ENCODE peak calls at places on chromosomes 5 and 9, in five cellular contexts. G is right atrium auricular region; O is effector memory CD4-positive, alpha-beta T cell; J is CD8-positive, alpha-beta T cell; S is PC-3. H is an unnamed sample.
A peak's percentile ranks its signal among the peaks of the same experiment; 100 is the strongest.

GRCh38 chr9:92969516-92970466 is 22.5 kb downstream of the FGD3 start:
- DNase-seq in G (peak; percentile 56), O (no peak), J (no peak), S (no peak), H (no peak)

GRCh38 chr9:131854906-131855504 is 115.1 kb upstream of the RAPGEF1 start:
- DNase-seq in G (no peak), O (no peak), J (no peak), S (no peak), H (no peak)

GRCh38 chr9:99451121-99451606 is 229.1 kb downstream of the SEC61B start:
- DNase-seq in G (no peak), O (no peak), J (no peak), S (no peak), H (no peak)

GRCh38 chr5:51156838-51157237 is 226.4 kb upstream of the ISL1 start:
- DNase-seq in G (no peak), O (no peak), J (no peak), S (no peak), H (no peak)

GRCh38 chr5:135230326-135230925 is 168.6 kb downstream of the MACROH2A1 start:
- DNase-seq in G (peak; percentile 67), O (no peak), J (no peak), S (no peak), H (no peak)

GRCh38 chr5:32443541-32444190 is 874 bp downstream of the ZFR start:
- DNase-seq in G (no peak), O (peak; percentile 43), J (peak; percentile 22), S (peak; percentile 25), H (no peak)

GRCh38 chr9:37582548-37583157 is 6.5 kb upstream of the FBXO10 start:
- DNase-seq in G (no peak), O (no peak), J (no peak), S (peak; percentile 67), H (no peak)

GRCh38 chr5:99929806-99930135 is 605.4 kb upstream of the FAM174A start:
- DNase-seq in G (no peak), O (no peak), J (no peak), S (no peak), H (no peak)

GRCh38 chr9:132663120-132663519 is 6.7 kb downstream of the DDX31 start:
- DNase-seq in G (no peak), O (no peak), J (no peak), S (no peak), H (no peak)

GRCh38 chr9:92763721-92764380 is 782 bp downstream of the BICD2 start:
- DNase-seq in G (no peak), O (peak; percentile 33), J (no peak), S (no peak), H (no peak)

GRCh38 chr5:146048994-146049703 is 56.2 kb downstream of the PLAC8L1 start:
- DNase-seq in G (no peak), O (no peak), J (no peak), S (peak; percentile 92), H (no peak)

GRCh38 chr5:134550271-134551214 is 25.1 kb downstream of the JADE2 start:
- DNase-seq in G (no peak), O (no peak), J (no peak), S (no peak), H (no peak)

GRCh38 chr5:162282191-162282590 is 214.6 kb downstream of the GABRG2 start:
- DNase-seq in G (no peak), O (no peak), J (no peak), S (no peak), H (no peak)

GRCh38 chr5:33801292-33801691 is 90.5 kb downstream of the ADAMTS12 start:
- DNase-seq in G (no peak), O (no peak), J (no peak), S (no peak), H (no peak)

GRCh38 chr9:90641868-90642558 is 611 bp downstream of the DIRAS2 start:
- DNase-seq in G (no peak), O (no peak), J (no peak), S (no peak), H (no peak)

GRCh38 chr9:76692448-76693129 is 71.6 kb upstream of the PCA3 start:
- DNase-seq in G (no peak), O (no peak), J (no peak), S (no peak), H (no peak)

GRCh38 chr9:112180387-112180881 is 5.3 kb upstream of the SUSD1 start:
- DNase-seq in G (no peak), O (peak; percentile 43), J (peak; percentile 24), S (peak; percentile 43), H (no peak)

GRCh38 chr9:131809941-131810344 is 70.1 kb upstream of the RAPGEF1 start:
- DNase-seq in G (no peak), O (no peak), J (no peak), S (peak; percentile 80), H (no peak)

GRCh38 chr9:17422994-17423680 is 155.7 kb upstream of the SH3GL2 start:
- DNase-seq in G (no peak), O (no peak), J (no peak), S (peak; percentile 37), H (no peak)

GRCh38 chr9:12775373-12775962 is 648 bp downstream of the LURAP1L start:
- DNase-seq in G (no peak), O (no peak), J (no peak), S (no peak), H (no peak)

GRCh38 chr5:172383231-172383802 is 71.0 kb downstream of the SH3PXD2B start:
- DNase-seq in G (no peak), O (no peak), J (no peak), S (peak; percentile 99), H (no peak)

GRCh38 chr9:4277531-4277991 is 22.3 kb downstream of the GLIS3 start:
- DNase-seq in G (no peak), O (no peak), J (no peak), S (no peak), H (no peak)

GRCh38 chr5:41048986-41049385 is 22.2 kb downstream of the MROH2B start:
- DNase-seq in G (no peak), O (no peak), J (no peak), S (no peak), H (no peak)

GRCh38 chr9:114225534-114226288 is 70.4 kb downstream of the COL27A1 start:
- DNase-seq in G (no peak), O (no peak), J (no peak), S (peak; percentile 56), H (no peak)
- H3K27ac ChIP-seq in G (no peak overlapping the region), O (no peak overlapping the region), J (no peak overlapping the region), S (peak overlapping the region; percentile 98), H (no peak overlapping the region)

GRCh38 chr9:134566936-134567335 is 74.7 kb upstream of the COL5A1 start:
- DNase-seq in G (peak; percentile 47), O (no peak), J (no peak), S (no peak), H (no peak)

GRCh38 chr9:134568116-134568515 is 73.5 kb upstream of the COL5A1 start:
- DNase-seq in G (peak; percentile 50), O (no peak), J (no peak), S (no peak), H (no peak)

GRCh38 chr9:134569626-134570025 is 72.0 kb upstream of the COL5A1 start:
- DNase-seq in G (peak; percentile 21), O (no peak), J (no peak), S (no peak), H (no peak)

GRCh38 chr9:134570151-134570621 is 71.4 kb upstream of the COL5A1 start:
- DNase-seq in G (peak; percentile 55), O (no peak), J (no peak), S (no peak), H (no peak)

DNA sequence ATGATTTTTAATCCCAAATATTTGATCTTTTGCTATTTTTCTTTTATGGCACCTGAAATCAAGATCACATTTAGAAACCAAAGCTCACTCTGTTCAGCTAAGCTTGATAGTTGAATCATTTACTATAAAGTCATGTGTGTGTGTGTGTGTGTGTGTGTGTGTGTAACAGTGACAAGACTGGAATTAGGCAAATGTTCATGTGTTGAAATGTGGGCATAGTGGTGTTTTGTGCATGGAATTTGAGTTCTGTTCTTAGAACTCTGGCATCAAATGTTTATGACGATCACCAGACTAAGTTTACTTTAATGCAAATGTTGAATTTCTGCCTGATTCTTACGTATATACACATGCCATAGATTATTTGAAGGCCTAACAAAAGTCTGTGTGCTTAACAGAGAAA is 72.8 kb upstream of the COL5A1 start:
- DNase-seq in G (no peak), O (no peak), J (no peak), S (no peak), H (no peak)
- H3K4me1 ChIP-seq in G (no peaks in the 10 kb centered on the region), O (no peaks in the 10 kb centered on the region), J (no peaks in the 10 kb centered on the region), S (no peaks in the 10 kb centered on the region), H (peaks cover 11% of the 10 kb centered on the region)

GRCh38 chr9:94560237-94560636 is 5.4 kb downstream of the PCAT7 start:
- DNase-seq in G (no peak), O (no peak), J (no peak), S (no peak), H (no peak)

GRCh38 chr9:94553029-94553938 is 1.6 kb upstream of the PCAT7 start:
- DNase-seq in G (no peak), O (no peak), J (no peak), S (peak; percentile 68), H (no peak)

GRCh38 chr9:94554078-94554438 is 825 bp upstream of the PCAT7 start:
- DNase-seq in G (no peak), O (no peak), J (no peak), S (no peak), H (no peak)

GRCh38 chr9:94554439-94555331 is at the start of gene PCAT7:
- DNase-seq in G (no peak), O (peak; percentile 2), J (no peak), S (peak; percentile 87), H (no peak)
- H3K4me3 ChIP-seq in G (no peak within 1 kb of the TSS), O (no peak within 1 kb of the TSS), J (no peak within 1 kb of the TSS), S (peak within 1 kb of the TSS; percentile 85), H (peak within 1 kb of the TSS; percentile 47)

GRCh38 chr5:67208403-67208802 is 11.8 kb upstream of the CD180 start:
- DNase-seq in G (no peak), O (no peak), J (no peak), S (no peak), H (no peak)
- H3K27ac ChIP-seq in G (no peak overlapping the region), O (peak overlapping the region; percentile 56), J (no peak overlapping the region), S (peak overlapping the region; percentile 87), H (no peak overlapping the region)

GRCh38 chr5:83548556-83548955 is 77.0 kb downstream of the VCAN start:
- DNase-seq in G (no peak), O (no peak), J (no peak), S (no peak), H (no peak)

GRCh38 chr5:83549681-83550080 is 78.1 kb downstream of the VCAN start:
- DNase-seq in G (no peak), O (no peak), J (no peak), S (no peak), H (no peak)

GRCh38 chr5:83547156-83547555 is 75.6 kb downstream of the VCAN start:
- DNase-seq in G (no peak), O (no peak), J (no peak), S (no peak), H (no peak)

GRCh38 chr5:83551826-83552225 is 80.3 kb downstream of the VCAN start:
- DNase-seq in G (no peak), O (no peak), J (no peak), S (peak; percentile 37), H (no peak)

GRCh38 chr5:83547889-83548288 is 76.3 kb downstream of the VCAN start:
- DNase-seq in G (no peak), O (no peak), J (no peak), S (no peak), H (no peak)
- H3K4me1 ChIP-seq in G (peaks cover 9% of the 10 kb centered on the region), O (no peaks in the 10 kb centered on the region), J (no peaks in the 10 kb centered on the region), S (peaks cover 12% of the 10 kb centered on the region), H (peaks cover 48% of the 10 kb centered on the region)